ENCODE peak calls at places on chromosome 22, in eight cellular contexts. One of them, this sample, is unnamed.

GRCh38 chr22:42697542-42698013 is 23.1 kb downstream of the A4GALT start:
- DNase-seq in cardiac muscle cell: peak; percentile 83
- DNase-seq in hepatocyte: peak; percentile 79
- DNase-seq in cardiac fibroblast: peak; percentile 89
- DNase-seq in heart left ventricle: peak; percentile 97
- DNase-seq in Peyer's patch: no peak
- DNase-seq in lung: no peak
- DNase-seq in heart right ventricle: peak; percentile 88
- DNase-seq in this sample: peak; percentile 63

GRCh38 chr22:46110215-46110614 is 40.1 kb upstream of the PPARA start:
- DNase-seq in cardiac muscle cell: no peak
- DNase-seq in hepatocyte: no peak
- DNase-seq in cardiac fibroblast: peak; percentile 72
- DNase-seq in heart left ventricle: peak; percentile 59
- DNase-seq in Peyer's patch: no peak
- DNase-seq in lung: no peak
- DNase-seq in heart right ventricle: no peak
- DNase-seq in this sample: no peak

GRCh38 chr22:43389227-43389836 is 22.5 kb upstream of the MPPED1 start:
- DNase-seq in cardiac muscle cell: no peak
- DNase-seq in hepatocyte: peak; percentile 5
- DNase-seq in cardiac fibroblast: no peak
- DNase-seq in heart left ventricle: no peak
- DNase-seq in Peyer's patch: no peak
- DNase-seq in lung: no peak
- DNase-seq in heart right ventricle: no peak
- DNase-seq in this sample: no peak

GRCh38 chr22:38872831-38873248 is 824 bp upstream of the CBX6 start:
- DNase-seq in cardiac muscle cell: peak; percentile 58
- DNase-seq in hepatocyte: peak; percentile 71
- DNase-seq in cardiac fibroblast: no peak
- DNase-seq in heart left ventricle: peak; percentile 73
- DNase-seq in Peyer's patch: no peak
- DNase-seq in lung: peak; percentile 68
- DNase-seq in heart right ventricle: peak; percentile 75
- DNase-seq in this sample: peak; percentile 33

GRCh38 chr22:42356547-42356946 is 75.7 kb downstream of the NFAM1 start:
- DNase-seq in cardiac muscle cell: no peak
- DNase-seq in hepatocyte: no peak
- DNase-seq in cardiac fibroblast: no peak
- DNase-seq in heart left ventricle: no peak
- DNase-seq in Peyer's patch: no peak
- DNase-seq in lung: no peak
- DNase-seq in heart right ventricle: no peak
- DNase-seq in this sample: no peak

GRCh38 chr22:26416670-26417270 is 12.3 kb upstream of the ASPHD2 start:
- DNase-seq in cardiac muscle cell: peak; percentile 75
- DNase-seq in hepatocyte: peak; percentile 54
- DNase-seq in cardiac fibroblast: peak; percentile 79
- DNase-seq in heart left ventricle: no peak
- DNase-seq in Peyer's patch: no peak
- DNase-seq in lung: no peak
- DNase-seq in heart right ventricle: no peak
- DNase-seq in this sample: peak; percentile 63

GRCh38 chr22:46192210-46192993 is 42.1 kb downstream of the PPARA start:
- DNase-seq in cardiac muscle cell: no peak
- DNase-seq in hepatocyte: no peak
- DNase-seq in cardiac fibroblast: no peak
- DNase-seq in heart left ventricle: no peak
- DNase-seq in Peyer's patch: no peak
- DNase-seq in lung: no peak
- DNase-seq in heart right ventricle: no peak
- DNase-seq in this sample: no peak

GRCh38 chr22:19723990-19724827 is 870 bp downstream of the GP1BB start:
- DNase-seq in cardiac muscle cell: peak; percentile 22
- DNase-seq in hepatocyte: peak; percentile 73
- DNase-seq in cardiac fibroblast: no peak
- DNase-seq in heart left ventricle: no peak
- DNase-seq in Peyer's patch: no peak
- DNase-seq in lung: no peak
- DNase-seq in heart right ventricle: peak; percentile 52
- DNase-seq in this sample: no peak

GRCh38 chr22:17672417-17672991 is 33.9 kb downstream of the BCL2L13 start:
- DNase-seq in cardiac muscle cell: no peak
- DNase-seq in hepatocyte: no peak
- DNase-seq in cardiac fibroblast: no peak
- DNase-seq in heart left ventricle: no peak
- DNase-seq in Peyer's patch: no peak
- DNase-seq in lung: no peak
- DNase-seq in heart right ventricle: no peak
- DNase-seq in this sample: no peak

GRCh38 chr22:23504522-23504921 is 75.6 kb downstream of the IGLL1 start:
- DNase-seq in cardiac muscle cell: peak; percentile 39
- DNase-seq in hepatocyte: peak; percentile 42
- DNase-seq in cardiac fibroblast: no peak
- DNase-seq in heart left ventricle: no peak
- DNase-seq in Peyer's patch: no peak
- DNase-seq in lung: no peak
- DNase-seq in heart right ventricle: no peak
- DNase-seq in this sample: no peak

GRCh38 chr22:36856121-36856791 is 4.5 kb upstream of the NCF4 start:
- DNase-seq in cardiac muscle cell: peak; percentile 92
- DNase-seq in hepatocyte: peak; percentile 94
- DNase-seq in cardiac fibroblast: peak; percentile 89
- DNase-seq in heart left ventricle: peak; percentile 89
- DNase-seq in Peyer's patch: peak; percentile 95
- DNase-seq in lung: peak; percentile 92
- DNase-seq in heart right ventricle: peak; percentile 90
- DNase-seq in this sample: peak; percentile 88

GRCh38 chr22:36855478-36855877 is 5.3 kb upstream of the NCF4 start:
- DNase-seq in cardiac muscle cell: no peak
- DNase-seq in hepatocyte: no peak
- DNase-seq in cardiac fibroblast: no peak
- DNase-seq in heart left ventricle: no peak
- DNase-seq in Peyer's patch: no peak
- DNase-seq in lung: no peak
- DNase-seq in heart right ventricle: no peak
- DNase-seq in this sample: no peak

GRCh38 chr22:36850682-36851081 is 10.1 kb upstream of the NCF4 start:
- DNase-seq in cardiac muscle cell: no peak
- DNase-seq in hepatocyte: no peak
- DNase-seq in cardiac fibroblast: no peak
- DNase-seq in heart left ventricle: no peak
- DNase-seq in Peyer's patch: no peak
- DNase-seq in lung: no peak
- DNase-seq in heart right ventricle: no peak
- DNase-seq in this sample: no peak

GRCh38 chr22:36852056-36852973 is 8.5 kb upstream of the NCF4 start:
- DNase-seq in cardiac muscle cell: no peak
- DNase-seq in hepatocyte: no peak
- DNase-seq in cardiac fibroblast: no peak
- DNase-seq in heart left ventricle: no peak
- DNase-seq in Peyer's patch: no peak
- DNase-seq in lung: no peak
- DNase-seq in heart right ventricle: no peak
- DNase-seq in this sample: no peak

GRCh38 chr22:36853407-36854099 is 7.3 kb upstream of the NCF4 start:
- DNase-seq in cardiac muscle cell: peak; percentile 72
- DNase-seq in hepatocyte: peak; percentile 52
- DNase-seq in cardiac fibroblast: peak; percentile 74
- DNase-seq in heart left ventricle: peak; percentile 73
- DNase-seq in Peyer's patch: no peak
- DNase-seq in lung: peak; percentile 88
- DNase-seq in heart right ventricle: peak; percentile 83
- DNase-seq in this sample: peak; percentile 22
- TF ChIP-seq CTCF in cardiac muscle cell: peak; percentile 81
- TF ChIP-seq CTCF in hepatocyte: peak; percentile 45
- TF ChIP-seq CTCF in cardiac fibroblast: peak; percentile 84
- TF ChIP-seq CTCF in heart left ventricle: peak; percentile 56
- TF ChIP-seq CTCF in Peyer's patch: peak; percentile 30
- TF ChIP-seq CTCF in lung: peak; percentile 31
- TF ChIP-seq CTCF in heart right ventricle: peak; percentile 31
- TF ChIP-seq CTCF in this sample: peak; percentile 79

GRCh38 chr22:30492144-30492543 is 13.4 kb downstream of the SEC14L4 start:
- DNase-seq in cardiac muscle cell: no peak
- DNase-seq in hepatocyte: no peak
- DNase-seq in cardiac fibroblast: no peak
- DNase-seq in heart left ventricle: no peak
- DNase-seq in Peyer's patch: no peak
- DNase-seq in lung: no peak
- DNase-seq in heart right ventricle: no peak
- DNase-seq in this sample: no peak

GRCh38 chr22:30488121-30488520 is 16.3 kb upstream of the SEC14L3 start:
- DNase-seq in cardiac muscle cell: no peak
- DNase-seq in hepatocyte: no peak
- DNase-seq in cardiac fibroblast: no peak
- DNase-seq in heart left ventricle: no peak
- DNase-seq in Peyer's patch: no peak
- DNase-seq in lung: no peak
- DNase-seq in heart right ventricle: no peak
- DNase-seq in this sample: no peak

GRCh38 chr22:30486661-30487115 is 14.9 kb upstream of the SEC14L3 start:
- DNase-seq in cardiac muscle cell: no peak
- DNase-seq in hepatocyte: no peak
- DNase-seq in cardiac fibroblast: no peak
- DNase-seq in heart left ventricle: no peak
- DNase-seq in Peyer's patch: no peak
- DNase-seq in lung: peak; percentile 36
- DNase-seq in heart right ventricle: no peak
- DNase-seq in this sample: no peak

GRCh38 chr22:30491381-30491780 is 14.1 kb downstream of the SEC14L4 start:
- DNase-seq in cardiac muscle cell: no peak
- DNase-seq in hepatocyte: no peak
- DNase-seq in cardiac fibroblast: no peak
- DNase-seq in heart left ventricle: no peak
- DNase-seq in Peyer's patch: no peak
- DNase-seq in lung: no peak
- DNase-seq in heart right ventricle: no peak
- DNase-seq in this sample: no peak

GRCh38 chr22:30490399-30490798 is 15.1 kb downstream of the SEC14L4 start:
- DNase-seq in cardiac muscle cell: no peak
- DNase-seq in hepatocyte: no peak
- DNase-seq in cardiac fibroblast: no peak
- DNase-seq in heart left ventricle: no peak
- DNase-seq in Peyer's patch: no peak
- DNase-seq in lung: no peak
- DNase-seq in heart right ventricle: no peak
- DNase-seq in this sample: no peak
- H3K4me3 ChIP-seq in cardiac muscle cell: no peak overlapping the region
- H3K4me3 ChIP-seq in hepatocyte: no peak overlapping the region
- H3K4me3 ChIP-seq in cardiac fibroblast: no peak overlapping the region
- H3K4me3 ChIP-seq in heart left ventricle: no peak overlapping the region
- H3K4me3 ChIP-seq in Peyer's patch: no peak overlapping the region
- H3K4me3 ChIP-seq in lung: no peak overlapping the region
- H3K4me3 ChIP-seq in heart right ventricle: no peak overlapping the region
- H3K4me3 ChIP-seq in this sample: no peak overlapping the region

DNA sequence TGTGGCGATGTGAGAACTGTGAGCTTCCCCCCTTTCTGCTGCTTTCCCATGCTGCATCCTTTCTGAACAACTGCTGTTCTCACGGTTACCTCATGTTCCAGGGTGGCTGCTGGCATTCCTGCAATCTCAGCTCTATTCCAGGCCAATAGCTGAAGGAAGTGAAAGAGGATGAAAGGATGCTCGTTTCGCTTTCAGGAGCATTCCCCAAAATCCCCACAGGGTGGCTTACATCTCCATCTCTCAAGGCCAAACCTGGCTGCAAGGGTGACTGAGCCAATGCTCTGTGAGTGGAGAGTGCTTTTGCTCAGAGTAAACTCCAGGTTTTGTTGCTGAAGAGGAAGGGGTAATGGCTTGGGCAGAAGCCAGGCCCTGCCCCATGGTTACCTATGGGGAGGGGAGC is 848.2 kb downstream of the BRD1 start:
- DNase-seq in cardiac muscle cell: no peak
- DNase-seq in hepatocyte: no peak
- DNase-seq in cardiac fibroblast: no peak
- DNase-seq in heart left ventricle: no peak
- DNase-seq in Peyer's patch: no peak
- DNase-seq in lung: no peak
- DNase-seq in heart right ventricle: no peak
- DNase-seq in this sample: no peak
- TF ChIP-seq CTCF in cardiac muscle cell: no peak
- TF ChIP-seq CTCF in hepatocyte: no peak
- TF ChIP-seq CTCF in cardiac fibroblast: no peak
- TF ChIP-seq CTCF in heart left ventricle: no peak
- TF ChIP-seq CTCF in Peyer's patch: no peak
- TF ChIP-seq CTCF in lung: no peak
- TF ChIP-seq CTCF in heart right ventricle: no peak
- TF ChIP-seq CTCF in this sample: no peak

GRCh38 chr22:22042009-22042408 is 59.4 kb upstream of the TOP3B start:
- DNase-seq in cardiac muscle cell: no peak
- DNase-seq in hepatocyte: no peak
- DNase-seq in cardiac fibroblast: no peak
- DNase-seq in heart left ventricle: no peak
- DNase-seq in Peyer's patch: no peak
- DNase-seq in lung: no peak
- DNase-seq in heart right ventricle: no peak
- DNase-seq in this sample: no peak

GRCh38 chr22:22040908-22041307 is 58.3 kb upstream of the TOP3B start:
- DNase-seq in cardiac muscle cell: no peak
- DNase-seq in hepatocyte: no peak
- DNase-seq in cardiac fibroblast: no peak
- DNase-seq in heart left ventricle: no peak
- DNase-seq in Peyer's patch: no peak
- DNase-seq in lung: no peak
- DNase-seq in heart right ventricle: no peak
- DNase-seq in this sample: no peak

GRCh38 chr22:22043296-22044078 is 60.9 kb upstream of the TOP3B start:
- DNase-seq in cardiac muscle cell: no peak
- DNase-seq in hepatocyte: no peak
- DNase-seq in cardiac fibroblast: no peak
- DNase-seq in heart left ventricle: no peak
- DNase-seq in Peyer's patch: no peak
- DNase-seq in lung: no peak
- DNase-seq in heart right ventricle: no peak
- DNase-seq in this sample: no peak

GRCh38 chr22:22044153-22044552 is 61.6 kb upstream of the TOP3B start:
- DNase-seq in cardiac muscle cell: no peak
- DNase-seq in hepatocyte: no peak
- DNase-seq in cardiac fibroblast: no peak
- DNase-seq in heart left ventricle: no peak
- DNase-seq in Peyer's patch: no peak
- DNase-seq in lung: no peak
- DNase-seq in heart right ventricle: no peak
- DNase-seq in this sample: no peak

DNA sequence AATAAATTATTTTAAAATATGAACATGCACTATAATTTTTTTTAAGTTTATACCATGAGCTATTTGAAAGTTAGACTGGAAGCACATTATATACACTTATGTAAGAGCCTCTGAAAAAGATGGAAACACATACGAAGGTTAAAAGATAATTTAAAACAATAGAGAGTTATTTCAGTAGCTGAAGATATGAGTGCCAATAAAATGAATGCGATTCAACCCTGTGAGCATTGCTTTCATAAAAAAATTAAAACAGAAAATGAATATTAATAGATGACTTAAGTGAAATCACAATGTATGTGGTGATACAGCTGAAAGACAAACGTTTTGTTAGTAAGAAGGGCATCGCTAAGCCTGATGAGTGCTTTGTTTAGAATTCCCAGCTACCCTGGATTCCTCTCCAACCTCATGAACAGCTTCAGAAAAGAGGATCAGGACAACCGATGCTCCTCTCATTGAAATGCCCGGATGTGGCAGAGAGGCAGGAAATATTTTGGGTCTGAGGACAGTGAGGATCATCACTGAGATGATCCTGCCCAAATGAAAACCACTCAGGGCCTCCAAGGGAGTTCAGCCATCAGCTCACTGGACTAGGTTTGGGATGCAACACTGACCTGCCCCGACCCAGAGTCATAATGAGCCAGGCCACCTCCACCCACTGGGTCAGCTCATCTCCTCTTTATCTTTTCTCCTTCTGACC is 60.2 kb upstream of the TOP3B start:
- DNase-seq in cardiac muscle cell: no peak
- DNase-seq in hepatocyte: no peak
- DNase-seq in cardiac fibroblast: no peak
- DNase-seq in heart left ventricle: no peak
- DNase-seq in Peyer's patch: no peak
- DNase-seq in lung: no peak
- DNase-seq in heart right ventricle: no peak
- DNase-seq in this sample: no peak
- H3K4me3 ChIP-seq in cardiac muscle cell: no peak overlapping the region
- H3K4me3 ChIP-seq in hepatocyte: no peak overlapping the region
- H3K4me3 ChIP-seq in cardiac fibroblast: no peak overlapping the region
- H3K4me3 ChIP-seq in heart left ventricle: no peak overlapping the region
- H3K4me3 ChIP-seq in Peyer's patch: no peak overlapping the region
- H3K4me3 ChIP-seq in lung: no peak overlapping the region
- H3K4me3 ChIP-seq in heart right ventricle: no peak overlapping the region
- H3K4me3 ChIP-seq in this sample: no peak overlapping the region

This sample was measured in astrocyte of the spinal cord.